ENCODE peak calls at places on chromosomes 16 and 17, in ten cellular contexts. One of them, this sample, is unnamed.

GRCh38 chr17:58210922-58211321 is 8.1 kb downstream of the MKS1 start:
- DNase-seq in HFF-Myc: no peak
- DNase-seq in heart right ventricle: no peak
- DNase-seq in dermis blood vessel endothelial cell: no peak
- DNase-seq in kidney glomerular epithelial cell: no peak
- DNase-seq in pons: no peak
- DNase-seq in ecto neural progenitor cell: no peak
- DNase-seq in endodermal cell: peak; percentile 76
- DNase-seq in NCI-H774: no peak
- DNase-seq in progenitor cell of endocrine pancreas: no peak
- DNase-seq in this sample: no peak

GRCh38 chr16:56320081-56320480 is 105.3 kb downstream of the AMFR start:
- DNase-seq in pons: no peak
- DNase-seq in HFF-Myc: no peak
- DNase-seq in kidney glomerular epithelial cell: no peak
- DNase-seq in dermis blood vessel endothelial cell: no peak
- DNase-seq in ecto neural progenitor cell: no peak
- DNase-seq in endodermal cell: no peak
- DNase-seq in NCI-H774: no peak
- DNase-seq in heart right ventricle: no peak
- DNase-seq in progenitor cell of endocrine pancreas: no peak
- DNase-seq in this sample: no peak

GRCh38 chr17:44220211-44221071 is 966 bp upstream of the UBTF start:
- DNase-seq in HFF-Myc: no peak
- DNase-seq in pons: no peak
- DNase-seq in NCI-H774: no peak
- DNase-seq in progenitor cell of endocrine pancreas: peak; percentile 39
- DNase-seq in heart right ventricle: peak; percentile 43
- DNase-seq in kidney glomerular epithelial cell: no peak
- DNase-seq in dermis blood vessel endothelial cell: peak; percentile 51
- DNase-seq in endodermal cell: peak; percentile 81
- DNase-seq in ecto neural progenitor cell: peak; percentile 76
- DNase-seq in this sample: peak; percentile 53

GRCh38 chr16:49003022-49003421 is 278.6 kb downstream of the CBLN1 start:
- DNase-seq in progenitor cell of endocrine pancreas: no peak
- DNase-seq in heart right ventricle: no peak
- DNase-seq in dermis blood vessel endothelial cell: no peak
- DNase-seq in ecto neural progenitor cell: no peak
- DNase-seq in pons: no peak
- DNase-seq in endodermal cell: no peak
- DNase-seq in NCI-H774: no peak
- DNase-seq in HFF-Myc: no peak
- DNase-seq in kidney glomerular epithelial cell: peak; percentile 34
- DNase-seq in this sample: no peak

GRCh38 chr17:142876-143784 is 5.8 kb downstream of the SCGB1C2 start:
- DNase-seq in NCI-H774: no peak
- DNase-seq in progenitor cell of endocrine pancreas: no peak
- DNase-seq in kidney glomerular epithelial cell: no peak
- DNase-seq in endodermal cell: no peak
- DNase-seq in pons: no peak
- DNase-seq in dermis blood vessel endothelial cell: no peak
- DNase-seq in heart right ventricle: peak; percentile 2
- DNase-seq in ecto neural progenitor cell: no peak
- DNase-seq in HFF-Myc: no peak
- DNase-seq in this sample: no peak

GRCh38 chr16:57609541-57610401 is 18.7 kb upstream of the ADGRG1 start:
- DNase-seq in progenitor cell of endocrine pancreas: no peak
- DNase-seq in dermis blood vessel endothelial cell: peak; percentile 49
- DNase-seq in endodermal cell: peak; percentile 38
- DNase-seq in NCI-H774: peak; percentile 45
- DNase-seq in pons: peak; percentile 66
- DNase-seq in heart right ventricle: peak; percentile 48
- DNase-seq in HFF-Myc: no peak
- DNase-seq in ecto neural progenitor cell: peak; percentile 35
- DNase-seq in kidney glomerular epithelial cell: no peak
- DNase-seq in this sample: peak; percentile 6

GRCh38 chr16:63789603-63790002 is 1332.3 kb downstream of the CDH11 start:
- DNase-seq in NCI-H774: no peak
- DNase-seq in heart right ventricle: no peak
- DNase-seq in HFF-Myc: no peak
- DNase-seq in dermis blood vessel endothelial cell: no peak
- DNase-seq in endodermal cell: peak; percentile 62
- DNase-seq in progenitor cell of endocrine pancreas: no peak
- DNase-seq in kidney glomerular epithelial cell: no peak
- DNase-seq in pons: no peak
- DNase-seq in ecto neural progenitor cell: no peak
- DNase-seq in this sample: no peak

GRCh38 chr16:75011634-75012307 is 12.9 kb downstream of the ZNRF1 start:
- DNase-seq in heart right ventricle: peak; percentile 38
- DNase-seq in NCI-H774: no peak
- DNase-seq in pons: no peak
- DNase-seq in kidney glomerular epithelial cell: peak; percentile 70
- DNase-seq in HFF-Myc: peak; percentile 58
- DNase-seq in ecto neural progenitor cell: no peak
- DNase-seq in progenitor cell of endocrine pancreas: no peak
- DNase-seq in endodermal cell: no peak
- DNase-seq in dermis blood vessel endothelial cell: peak; percentile 81
- DNase-seq in this sample: peak; percentile 95